ENCODE peak calls at places on chromosomes 3 and 15, in seven cellular contexts. Y is AG04449, N is skeletal muscle cell, D is right atrium auricular region, Q is HCT116, L is fibroblast of villous mesenchyme, W is cardiac fibroblast. V is an unnamed sample.

GRCh38 chr15:41965441-41966413 is 6.6 kb downstream of the EHD4 start:
- DNase-seq in Y (no peak), N (no peak), D (no peak), Q (no peak), L (no peak), W (peak; percentile 44), V (no peak)

GRCh38 chr15:28895566-28895965 is 9.8 kb downstream of the APBA2 start:
- DNase-seq in Y (no peak), N (no peak), D (no peak), Q (no peak), L (no peak), W (no peak), V (no peak)

GRCh38 chr3:139112230-139112558 is 67.5 kb upstream of the PRR23C start:
- DNase-seq in Y (no peak), N (no peak), D (no peak), Q (no peak), L (no peak), W (no peak), V (no peak)

GRCh38 chr15:33215941-33216872 is 21.7 kb upstream of the FMN1 start:
- DNase-seq in Y (no peak), N (no peak), D (no peak), Q (no peak), L (peak; percentile 22), W (peak; percentile 53), V (no peak)

GRCh38 chr3:139944256-139944910 is 9.4 kb downstream of the CLSTN2 start:
- DNase-seq in Y (no peak), N (no peak), D (no peak), Q (no peak), L (no peak), W (no peak), V (no peak)

GRCh38 chr3:34995771-34996430 is 643.4 kb upstream of the ARPP21 start:
- DNase-seq in Y (no peak), N (no peak), D (no peak), Q (no peak), L (no peak), W (no peak), V (no peak)

GRCh38 chr3:29346828-29347227 is 66.0 kb downstream of the RBMS3 start:
- DNase-seq in Y (peak; percentile 68), N (peak; percentile 26), D (no peak), Q (no peak), L (peak; percentile 74), W (no peak), V (peak; percentile 88)

GRCh38 chr3:183539821-183540220 is 15.7 kb downstream of the KLHL6 start:
- DNase-seq in Y (no peak), N (no peak), D (no peak), Q (no peak), L (no peak), W (peak; percentile 40), V (no peak)

GRCh38 chr3:124621498-124621897 is 108.8 kb upstream of the UMPS start:
- DNase-seq in Y (no peak), N (no peak), D (no peak), Q (no peak), L (no peak), W (no peak), V (no peak)

GRCh38 chr3:49903451-49904424 is at the start of gene MST1R:
- DNase-seq in Y (no peak), N (no peak), D (peak; percentile 63), Q (peak; percentile 95), L (peak; percentile 39), W (peak; percentile 11), V (no peak)

GRCh38 chr3:182597621-182598041 is 195.7 kb upstream of the ATP11B start:
- DNase-seq in Y (no peak), N (no peak), D (no peak), Q (no peak), L (no peak), W (no peak), V (no peak)

GRCh38 chr15:52021892-52022540 is 3.0 kb downstream of the MAPK6 start:
- DNase-seq in Y (no peak), N (no peak), D (no peak), Q (no peak), L (no peak), W (no peak), V (no peak)

GRCh38 chr3:44359146-44359751 is 20.7 kb downstream of the TCAIM start:
- DNase-seq in Y (no peak), N (no peak), D (no peak), Q (no peak), L (peak; percentile 56), W (no peak), V (no peak)

GRCh38 chr3:135549928-135550327 is 415.6 kb upstream of the PPP2R3A start:
- DNase-seq in Y (no peak), N (no peak), D (no peak), Q (no peak), L (no peak), W (no peak), V (no peak)

GRCh38 chr15:63999177-63999576 is 47.1 kb downstream of the DAPK2 start:
- DNase-seq in Y (no peak), N (no peak), D (no peak), Q (no peak), L (peak; percentile 29), W (no peak), V (no peak)

GRCh38 chr3:72738752-72739520 is 109.3 kb downstream of the SHQ1 start:
- DNase-seq in Y (no peak), N (no peak), D (no peak), Q (no peak), L (peak; percentile 54), W (no peak), V (no peak)

GRCh38 chr3:197297020-197297419 is 1.4 kb downstream of the DLG1 start:
- DNase-seq in Y (no peak), N (no peak), D (no peak), Q (no peak), L (no peak), W (no peak), V (no peak)

GRCh38 chr3:176554791-176555330 is 642.4 kb downstream of the TBL1XR1 start:
- DNase-seq in Y (no peak), N (no peak), D (no peak), Q (no peak), L (no peak), W (no peak), V (no peak)

DNA sequence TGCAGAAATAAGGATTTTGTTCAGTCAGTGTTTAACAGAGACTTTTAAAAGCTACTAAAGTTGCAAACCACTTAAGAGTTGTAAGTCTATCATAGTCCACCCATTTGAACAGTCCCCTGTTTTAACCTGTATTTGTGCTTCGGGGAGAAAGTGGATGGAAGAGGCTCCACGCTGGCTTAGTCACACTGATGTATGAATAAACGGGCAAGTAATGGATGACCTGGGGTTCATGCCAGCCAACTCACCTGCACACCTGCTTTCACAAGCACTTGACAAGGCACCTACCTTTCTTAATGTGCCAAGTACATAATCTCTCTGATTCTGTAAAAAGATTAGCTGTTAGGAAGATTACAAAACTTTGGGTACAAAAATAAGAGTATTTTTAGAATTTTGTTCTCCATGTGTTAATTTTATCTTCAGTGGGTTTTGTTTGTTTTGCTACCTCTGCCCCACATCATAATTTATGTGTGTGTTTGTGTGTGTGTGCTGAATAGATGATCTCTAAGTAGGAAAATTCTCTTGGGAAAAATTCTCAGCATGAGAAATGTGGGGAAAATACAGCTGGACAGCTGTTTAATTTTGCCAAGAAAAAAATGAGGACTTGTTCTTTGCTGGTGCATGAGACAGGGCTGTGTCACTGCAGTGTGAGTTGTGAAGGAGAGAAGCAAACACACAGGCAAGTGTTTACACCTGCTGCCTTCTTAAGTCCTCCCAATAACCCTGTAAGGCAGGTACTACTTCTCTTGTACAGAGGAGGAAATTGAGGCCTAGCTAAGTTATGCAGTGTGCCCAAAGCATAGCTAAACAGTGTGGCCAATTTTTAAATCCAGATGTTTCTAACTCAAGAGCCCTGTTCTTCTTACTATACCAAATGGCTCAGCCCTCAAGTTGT is 181.3 kb upstream of the IL12A start:
- DNase-seq in Y (no peak), N (no peak), D (no peak), Q (no peak), L (no peak), W (no peak), V (no peak)
- H3K4me3 ChIP-seq in Y (no peak overlapping the region), N (no peak overlapping the region), D (no peak overlapping the region), Q (no peak overlapping the region), L (no peak overlapping the region), W (no peak overlapping the region), V (no peak overlapping the region)

GRCh38 chr3:55484191-55484644 is 2.9 kb downstream of the WNT5A start:
- DNase-seq in Y (no peak), N (no peak), D (no peak), Q (no peak), L (peak; percentile 33), W (no peak), V (no peak)

GRCh38 chr3:55482496-55483195 is 4.5 kb downstream of the WNT5A start:
- DNase-seq in Y (no peak), N (no peak), D (no peak), Q (no peak), L (peak; percentile 76), W (no peak), V (no peak)

GRCh38 chr3:55484741-55485207 is 2.3 kb downstream of the WNT5A start:
- DNase-seq in Y (no peak), N (no peak), D (no peak), Q (no peak), L (no peak), W (peak; percentile 54), V (no peak)

GRCh38 chr3:55481918-55482495 is 5.1 kb downstream of the WNT5A start:
- DNase-seq in Y (no peak), N (no peak), D (no peak), Q (no peak), L (peak; percentile 57), W (peak; percentile 61), V (no peak)

DNA sequence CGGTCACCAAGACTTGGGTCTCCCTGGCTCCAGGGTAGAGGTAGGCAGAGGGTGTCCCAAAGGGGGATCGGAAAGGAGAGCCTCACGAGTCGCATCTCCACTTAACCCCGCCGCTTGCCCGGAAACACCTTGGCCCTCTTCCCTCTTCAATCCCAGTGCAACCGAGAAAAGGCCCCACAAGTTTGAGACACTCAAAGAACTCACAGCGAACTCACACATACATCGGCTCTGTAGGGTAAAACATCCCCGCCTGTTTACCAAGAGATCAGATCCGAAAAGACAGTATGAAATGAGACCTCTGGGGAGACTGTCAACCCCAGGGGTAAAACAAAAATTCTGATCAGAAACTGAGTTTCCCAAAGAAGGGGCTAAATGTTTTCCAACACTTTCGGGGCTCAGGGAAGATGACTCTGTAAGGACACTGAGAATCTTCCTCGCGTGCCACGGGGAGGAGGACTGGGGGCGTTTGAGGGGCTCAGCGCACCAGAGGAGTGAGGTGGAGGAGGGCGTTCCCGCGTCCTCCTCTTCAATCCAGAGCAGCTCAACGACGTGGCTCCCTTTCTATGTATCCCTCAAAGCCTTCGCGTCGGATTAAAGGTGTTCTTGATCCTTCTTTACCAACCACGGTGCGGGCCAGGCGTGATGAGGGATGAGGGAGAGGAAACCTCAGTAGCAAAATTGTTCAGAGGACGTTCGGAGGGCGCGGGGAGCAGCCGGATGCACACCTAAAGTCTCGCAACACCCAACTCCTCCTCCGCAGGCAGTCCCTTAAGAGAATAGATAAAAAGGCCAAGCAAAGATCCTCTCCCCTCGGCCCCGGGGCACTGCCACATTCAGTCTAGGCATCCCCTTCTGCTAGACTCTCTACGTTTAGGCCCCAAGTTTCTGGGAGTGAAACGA is 3.7 kb downstream of the WNT5A start:
- DNase-seq in Y (no peak), N (no peak), D (no peak), Q (no peak), L (peak; percentile 33), W (no peak), V (no peak)
- H3K4me3 ChIP-seq in Y (peak overlapping the region; percentile 98), N (peak overlapping the region; percentile 95), D (no peak overlapping the region), Q (no peak overlapping the region), L (peak overlapping the region; percentile 92), W (no peak overlapping the region), V (peak overlapping the region; percentile 68)

GRCh38 chr3:186614597-186615483 is 2.0 kb downstream of the AHSG start:
- DNase-seq in Y (no peak), N (no peak), D (peak; percentile 83), Q (peak; percentile 62), L (peak; percentile 63), W (peak; percentile 78), V (no peak)
- H3K4me3 ChIP-seq in Y (no peak overlapping the region), N (no peak overlapping the region), D (no peak overlapping the region), Q (no peak overlapping the region), L (no peak overlapping the region), W (no peak overlapping the region), V (no peak overlapping the region)

GRCh38 chr15:91022075-91022831 is at the start of gene VPS33B:
- DNase-seq in Y (peak; percentile 36), N (peak; percentile 44), D (peak; percentile 85), Q (peak; percentile 81), L (peak; percentile 88), W (peak; percentile 86), V (peak; percentile 27)
- H3K4me3 ChIP-seq in Y (peak within 1 kb of the TSS; percentile 99), N (peak within 1 kb of the TSS; percentile 98), D (peak within 1 kb of the TSS; percentile 97), Q (peak within 1 kb of the TSS; percentile 83), L (peak within 1 kb of the TSS; percentile 92), W (peak within 1 kb of the TSS; percentile 97), V (peak within 1 kb of the TSS; percentile 99)